ENCODE peak calls at places on chromosomes 5 and 9, in four cellular contexts. One of them, this sample, is unnamed.

GRCh38 chr9:2526071-2526862 is 95.3 kb upstream of the VLDLR start:
- DNase-seq in HepG2: no peak
- DNase-seq in GM12878: no peak
- DNase-seq in K562: no peak
- DNase-seq in this sample: no peak

GRCh38 chr5:144549580-144549979 is 378.9 kb downstream of the KCTD16 start:
- DNase-seq in K562: no peak
- DNase-seq in HepG2: no peak
- DNase-seq in GM12878: no peak
- DNase-seq in this sample: no peak

GRCh38 chr5:138439537-138440225 is 824 bp downstream of the REEP2 start:
- DNase-seq in GM12878: no peak
- DNase-seq in HepG2: no peak
- DNase-seq in K562: peak
- DNase-seq in this sample: no peak

GRCh38 chr5:128195316-128195715 is 111.8 kb downstream of the SLC12A2 start:
- DNase-seq in K562: no peak
- DNase-seq in GM12878: no peak
- DNase-seq in HepG2: no peak
- DNase-seq in this sample: no peak

GRCh38 chr9:131986576-131986975 is 93.1 kb downstream of the MED27 start:
- DNase-seq in K562: no peak
- DNase-seq in GM12878: no peak
- DNase-seq in HepG2: no peak
- DNase-seq in this sample: no peak

GRCh38 chr5:156096259-156096658 is 230.7 kb upstream of the SGCD start:
- DNase-seq in HepG2: no peak
- DNase-seq in K562: no peak
- DNase-seq in GM12878: no peak
- DNase-seq in this sample: no peak

GRCh38 chr5:124951676-124952075 is 205.2 kb upstream of the ZNF608 start:
- DNase-seq in HepG2: no peak
- DNase-seq in K562: no peak
- DNase-seq in GM12878: peak
- DNase-seq in this sample: no peak

GRCh38 chr5:91266184-91266705 is 116.9 kb downstream of the ARRDC3 start:
- DNase-seq in HepG2: no peak
- DNase-seq in GM12878: no peak
- DNase-seq in K562: peak
- DNase-seq in this sample: no peak

GRCh38 chr5:107067391-107067790 is 603.3 kb downstream of the EFNA5 start:
- DNase-seq in HepG2: no peak
- DNase-seq in K562: no peak
- DNase-seq in GM12878: no peak
- DNase-seq in this sample: peak

GRCh38 chr5:9343146-9343850 is 202.6 kb downstream of the SEMA5A start:
- DNase-seq in GM12878: no peak
- DNase-seq in K562: no peak
- DNase-seq in HepG2: no peak
- DNase-seq in this sample: no peak

GRCh38 chr5:459562-460412 is 16.8 kb downstream of the EXOC3 start:
- DNase-seq in K562: no peak
- DNase-seq in GM12878: no peak
- DNase-seq in HepG2: no peak
- DNase-seq in this sample: no peak

GRCh38 chr9:137052293-137052692 is 1.6 kb downstream of the ENTPD2 start:
- DNase-seq in GM12878: no peak
- DNase-seq in K562: no peak
- DNase-seq in HepG2: no peak
- DNase-seq in this sample: no peak

GRCh38 chr5:40428129-40428528 is 251.6 kb upstream of the PTGER4 start:
- DNase-seq in K562: no peak
- DNase-seq in GM12878: no peak
- DNase-seq in HepG2: no peak
- DNase-seq in this sample: no peak

GRCh38 chr9:5553211-5553610 is 42.9 kb downstream of the PDCD1LG2 start:
- DNase-seq in HepG2: no peak
- DNase-seq in GM12878: no peak
- DNase-seq in K562: no peak
- DNase-seq in this sample: no peak

GRCh38 chr5:61228691-61229280 is 66.5 kb upstream of the SMIM15 start:
- DNase-seq in HepG2: no peak
- DNase-seq in GM12878: no peak
- DNase-seq in K562: no peak
- DNase-seq in this sample: no peak

GRCh38 chr9:5617749-5618148 is 11.2 kb upstream of the RIC1 start:
- DNase-seq in HepG2: no peak
- DNase-seq in GM12878: peak
- DNase-seq in K562: no peak
- DNase-seq in this sample: no peak

GRCh38 chr9:127336708-127337352 is 60.1 kb upstream of the SLC2A8 start:
- DNase-seq in GM12878: no peak
- DNase-seq in HepG2: peak
- DNase-seq in K562: no peak
- DNase-seq in this sample: no peak

GRCh38 chr9:116905131-116905724 is 218.1 kb downstream of the TRIM32 start:
- DNase-seq in GM12878: no peak
- DNase-seq in K562: no peak
- DNase-seq in HepG2: no peak
- DNase-seq in this sample: no peak

GRCh38 chr9:26856413-26857032 is 36.1 kb downstream of the CAAP1 start:
- DNase-seq in HepG2: peak
- DNase-seq in GM12878: peak
- DNase-seq in K562: peak
- DNase-seq in this sample: peak

GRCh38 chr9:35829084-35829763 is at the start of gene TMEM8B:
- DNase-seq in K562: peak
- DNase-seq in GM12878: no peak
- DNase-seq in HepG2: peak
- DNase-seq in this sample: peak

GRCh38 chr5:107272954-107273353 is 397.8 kb downstream of the EFNA5 start:
- DNase-seq in GM12878: no peak
- DNase-seq in HepG2: no peak
- DNase-seq in K562: no peak
- DNase-seq in this sample: no peak

GRCh38 chr9:26813247-26813646 is 79.4 kb downstream of the CAAP1 start:
- DNase-seq in GM12878: peak
- DNase-seq in K562: no peak
- DNase-seq in HepG2: no peak
- DNase-seq in this sample: no peak

GRCh38 chr5:59184769-59185168 is 601.9 kb downstream of the RAB3C start:
- DNase-seq in GM12878: no peak
- DNase-seq in HepG2: no peak
- DNase-seq in K562: no peak
- DNase-seq in this sample: no peak

GRCh38 chr5:141876628-141877477 is 1.4 kb downstream of the PCDH1 start:
- DNase-seq in K562: no peak
- DNase-seq in GM12878: no peak
- DNase-seq in HepG2: no peak
- DNase-seq in this sample: peak

GRCh38 chr5:80959768-80960442 is at the start of gene RASGRF2:
- DNase-seq in K562: no peak
- DNase-seq in GM12878: no peak
- DNase-seq in HepG2: peak
- DNase-seq in this sample: peak

GRCh38 chr5:74402553-74402952 is 238.0 kb downstream of the ENC1 start:
- DNase-seq in HepG2: no peak
- DNase-seq in GM12878: no peak
- DNase-seq in K562: no peak
- DNase-seq in this sample: no peak

GRCh38 chr9:79657891-79658290 is 86.1 kb downstream of the TLE4 start:
- DNase-seq in GM12878: no peak
- DNase-seq in HepG2: no peak
- DNase-seq in K562: no peak
- DNase-seq in this sample: no peak

GRCh38 chr5:180598316-180598701 is 7.0 kb upstream of the SCGB3A1 start:
- DNase-seq in HepG2: no peak
- DNase-seq in GM12878: no peak
- DNase-seq in K562: no peak
- DNase-seq in this sample: peak

GRCh38 chr5:55173696-55174101 is 722 bp upstream of the CDC20B start:
- DNase-seq in K562: no peak
- DNase-seq in HepG2: no peak
- DNase-seq in GM12878: no peak
- DNase-seq in this sample: no peak

GRCh38 chr9:92373167-92373566 is 31.2 kb downstream of the OGN start:
- DNase-seq in GM12878: no peak
- DNase-seq in K562: no peak
- DNase-seq in HepG2: no peak
- DNase-seq in this sample: no peak

GRCh38 chr5:149828161-149829011 is 98.3 kb downstream of the PPARGC1B start:
- DNase-seq in HepG2: peak
- DNase-seq in K562: peak
- DNase-seq in GM12878: peak
- DNase-seq in this sample: peak

GRCh38 chr5:81948349-81948748 is 23.5 kb upstream of the ATG10 start:
- DNase-seq in K562: no peak
- DNase-seq in GM12878: no peak
- DNase-seq in HepG2: no peak
- DNase-seq in this sample: no peak

GRCh38 chr5:13976867-13977479 is 32.5 kb upstream of the DNAH5 start:
- DNase-seq in GM12878: no peak
- DNase-seq in K562: peak
- DNase-seq in HepG2: peak
- DNase-seq in this sample: no peak

GRCh38 chr9:136043386-136044054 is 51.6 kb downstream of the NACC2 start:
- DNase-seq in GM12878: no peak
- DNase-seq in HepG2: no peak
- DNase-seq in K562: no peak
- DNase-seq in this sample: no peak
- TF ChIP-seq CREM in GM12878: no peak
- TF ChIP-seq CREM in HepG2: no peak
- TF ChIP-seq CREM in K562: no peak
- TF ChIP-seq CREM in this sample: no peak

GRCh38 chr5:3333105-3333504 is 262.5 kb upstream of the IRX1 start:
- DNase-seq in HepG2: no peak
- DNase-seq in K562: no peak
- DNase-seq in GM12878: no peak
- DNase-seq in this sample: no peak

GRCh38 chr5:3336666-3337065 is 259.0 kb upstream of the IRX1 start:
- DNase-seq in HepG2: no peak
- DNase-seq in GM12878: no peak
- DNase-seq in K562: no peak
- DNase-seq in this sample: no peak

GRCh38 chr5:3337812-3338541 is 257.7 kb upstream of the IRX1 start:
- DNase-seq in K562: no peak
- DNase-seq in GM12878: no peak
- DNase-seq in HepG2: no peak
- DNase-seq in this sample: no peak

GRCh38 chr5:3333836-3334235 is 261.8 kb upstream of the IRX1 start:
- DNase-seq in K562: no peak
- DNase-seq in HepG2: no peak
- DNase-seq in GM12878: no peak
- DNase-seq in this sample: no peak

GRCh38 chr5:3335301-3335700 is 260.3 kb upstream of the IRX1 start:
- DNase-seq in HepG2: no peak
- DNase-seq in K562: no peak
- DNase-seq in GM12878: no peak
- DNase-seq in this sample: no peak
- TF ChIP-seq CREM in HepG2: no peak
- TF ChIP-seq CREM in K562: no peak
- TF ChIP-seq CREM in GM12878: no peak
- TF ChIP-seq CREM in this sample: no peak

DNA sequence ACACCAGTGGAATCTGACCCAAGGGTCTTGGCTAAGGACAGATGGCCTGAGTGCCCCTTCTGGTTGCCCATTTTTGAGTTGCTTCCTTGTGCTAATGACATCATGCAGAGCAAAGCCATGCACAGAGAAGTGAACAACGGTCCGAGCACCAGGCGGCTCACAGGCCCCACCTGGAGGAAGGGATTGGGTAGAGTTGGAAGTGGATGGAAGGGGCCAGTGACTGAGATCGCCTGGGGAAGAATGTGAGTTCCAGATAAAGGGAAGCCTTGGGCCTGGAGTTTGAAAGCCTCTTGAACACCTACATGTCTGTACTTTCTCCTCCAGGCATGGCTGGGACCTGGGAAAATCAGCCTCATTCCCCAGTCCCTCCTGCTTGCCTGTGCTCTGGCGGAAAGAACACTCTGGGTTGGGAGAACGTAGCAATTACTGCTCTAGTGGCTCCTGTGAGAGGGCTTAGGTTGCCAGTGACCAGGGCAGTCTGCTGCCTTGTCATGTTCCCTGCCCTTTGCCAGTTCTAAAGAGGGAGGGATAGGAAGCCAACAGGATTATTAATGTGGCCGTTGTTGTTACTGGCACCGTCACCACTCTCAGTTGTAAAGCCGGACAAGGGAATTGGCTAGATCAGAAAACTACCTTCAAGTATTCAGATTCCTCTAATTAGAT is 62.5 kb upstream of the PTPN3 start:
- DNase-seq in HepG2: peak
- DNase-seq in GM12878: no peak
- DNase-seq in K562: no peak
- DNase-seq in this sample: peak
- TF ChIP-seq CREM in HepG2: no peak
- TF ChIP-seq CREM in GM12878: no peak
- TF ChIP-seq CREM in K562: no peak
- TF ChIP-seq CREM in this sample: no peak

GRCh38 chr5:28896949-28897348 is 1858.6 kb upstream of the CDH9 start:
- DNase-seq in HepG2: peak
- DNase-seq in GM12878: no peak
- DNase-seq in K562: no peak
- DNase-seq in this sample: no peak
- TF ChIP-seq CREM in HepG2: no peak
- TF ChIP-seq CREM in GM12878: no peak
- TF ChIP-seq CREM in K562: no peak
- TF ChIP-seq CREM in this sample: no peak

DNA sequence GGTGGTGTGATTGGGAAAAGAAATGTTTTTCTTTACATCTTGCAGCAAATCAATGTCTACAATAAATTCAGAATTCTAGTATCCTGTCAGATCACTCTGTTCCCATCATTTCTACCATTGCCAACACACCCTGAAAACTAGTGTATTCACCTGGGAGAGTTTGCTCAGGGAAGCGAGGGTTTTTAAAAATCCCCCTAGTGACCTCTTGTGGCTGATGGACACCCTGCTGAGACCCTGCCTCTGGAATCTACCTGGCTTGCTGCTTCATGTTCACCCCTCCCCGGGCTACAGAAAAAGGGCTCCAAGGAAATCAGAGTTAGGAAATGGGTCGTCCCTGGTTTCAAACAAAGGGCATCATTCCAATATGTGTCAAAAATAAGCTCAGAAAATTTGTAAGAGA is 21.4 kb upstream of the ALDOB start:
- DNase-seq in HepG2: peak
- DNase-seq in K562: no peak
- DNase-seq in GM12878: no peak
- DNase-seq in this sample: peak
- TF ChIP-seq CREM in HepG2: no peak
- TF ChIP-seq CREM in K562: no peak
- TF ChIP-seq CREM in GM12878: no peak
- TF ChIP-seq CREM in this sample: no peak